ENCODE peak calls at places on chromosomes 6 and 20, in four cellular contexts. One of them, this sample, is unnamed.

GRCh38 chr20:22341508-22341907 is 242.9 kb downstream of the FOXA2 start:
- DNase-seq in transverse colon: no peak
- DNase-seq in HCT116: peak; percentile 23
- DNase-seq in suprapubic skin: no peak
- DNase-seq in this sample: no peak

GRCh38 chr6:52595000-52595795 is 18.3 kb upstream of the TRAM2 start:
- DNase-seq in HCT116: no peak
- DNase-seq in transverse colon: peak; percentile 56
- DNase-seq in suprapubic skin: no peak
- DNase-seq in this sample: peak; percentile 67

GRCh38 chr6:32271427-32271826 is 47.6 kb upstream of the NOTCH4 start:
- DNase-seq in HCT116: no peak
- DNase-seq in suprapubic skin: no peak
- DNase-seq in transverse colon: no peak
- DNase-seq in this sample: no peak

GRCh38 chr20:10565191-10565921 is 108.4 kb downstream of the JAG1 start:
- DNase-seq in HCT116: no peak
- DNase-seq in suprapubic skin: no peak
- DNase-seq in transverse colon: no peak
- DNase-seq in this sample: no peak

GRCh38 chr6:158417760-158418098 is 105.5 kb downstream of the TULP4 start:
- DNase-seq in transverse colon: no peak
- DNase-seq in suprapubic skin: no peak
- DNase-seq in HCT116: no peak
- DNase-seq in this sample: no peak

GRCh38 chr6:154139894-154140293 is 100.9 kb downstream of the OPRM1 start:
- DNase-seq in HCT116: no peak
- DNase-seq in suprapubic skin: no peak
- DNase-seq in transverse colon: no peak
- DNase-seq in this sample: no peak

GRCh38 chr6:108660251-108660650 is 99.5 kb downstream of the FOXO3 start:
- DNase-seq in HCT116: no peak
- DNase-seq in transverse colon: no peak
- DNase-seq in suprapubic skin: no peak
- DNase-seq in this sample: no peak

GRCh38 chr6:15626878-15627683 is 35.7 kb downstream of the DTNBP1 start:
- DNase-seq in transverse colon: no peak
- DNase-seq in HCT116: no peak
- DNase-seq in suprapubic skin: no peak
- DNase-seq in this sample: no peak

GRCh38 chr6:39664173-39664572 is 61.0 kb downstream of the KIF6 start:
- DNase-seq in transverse colon: no peak
- DNase-seq in HCT116: no peak
- DNase-seq in suprapubic skin: no peak
- DNase-seq in this sample: no peak

GRCh38 chr6:163193326-163193725 is 221.2 kb upstream of the QKI start:
- DNase-seq in suprapubic skin: no peak
- DNase-seq in transverse colon: no peak
- DNase-seq in HCT116: no peak
- DNase-seq in this sample: no peak

GRCh38 chr6:54758340-54758739 is 88.2 kb upstream of the FAM83B start:
- DNase-seq in HCT116: no peak
- DNase-seq in transverse colon: no peak
- DNase-seq in suprapubic skin: no peak
- DNase-seq in this sample: no peak

GRCh38 chr6:161406633-161407032 is 132.8 kb upstream of the AGPAT4 start:
- DNase-seq in suprapubic skin: no peak
- DNase-seq in HCT116: peak; percentile 39
- DNase-seq in transverse colon: no peak
- DNase-seq in this sample: no peak

GRCh38 chr6:156617376-156617775 is 159.8 kb upstream of the ARID1B start:
- DNase-seq in transverse colon: peak; percentile 82
- DNase-seq in suprapubic skin: no peak
- DNase-seq in HCT116: no peak
- DNase-seq in this sample: no peak

GRCh38 chr20:3797592-3798404 is 1.7 kb downstream of the CDC25B start:
- DNase-seq in transverse colon: peak; percentile 65
- DNase-seq in HCT116: no peak
- DNase-seq in suprapubic skin: no peak
- DNase-seq in this sample: peak; percentile 93

GRCh38 chr6:303948-304558 is 11.8 kb downstream of the DUSP22 start:
- DNase-seq in transverse colon: no peak
- DNase-seq in suprapubic skin: no peak
- DNase-seq in HCT116: no peak
- DNase-seq in this sample: no peak

GRCh38 chr6:3454206-3455016 is 2.4 kb downstream of the SLC22A23 start:
- DNase-seq in transverse colon: no peak
- DNase-seq in HCT116: no peak
- DNase-seq in suprapubic skin: no peak
- DNase-seq in this sample: no peak

GRCh38 chr6:125791151-125791819 is 525 bp downstream of the NCOA7 start:
- DNase-seq in suprapubic skin: no peak
- DNase-seq in transverse colon: peak; percentile 46
- DNase-seq in HCT116: no peak
- DNase-seq in this sample: no peak

GRCh38 chr6:15602144-15602543 is 60.7 kb downstream of the DTNBP1 start:
- DNase-seq in transverse colon: no peak
- DNase-seq in suprapubic skin: no peak
- DNase-seq in HCT116: no peak
- DNase-seq in this sample: no peak

DNA sequence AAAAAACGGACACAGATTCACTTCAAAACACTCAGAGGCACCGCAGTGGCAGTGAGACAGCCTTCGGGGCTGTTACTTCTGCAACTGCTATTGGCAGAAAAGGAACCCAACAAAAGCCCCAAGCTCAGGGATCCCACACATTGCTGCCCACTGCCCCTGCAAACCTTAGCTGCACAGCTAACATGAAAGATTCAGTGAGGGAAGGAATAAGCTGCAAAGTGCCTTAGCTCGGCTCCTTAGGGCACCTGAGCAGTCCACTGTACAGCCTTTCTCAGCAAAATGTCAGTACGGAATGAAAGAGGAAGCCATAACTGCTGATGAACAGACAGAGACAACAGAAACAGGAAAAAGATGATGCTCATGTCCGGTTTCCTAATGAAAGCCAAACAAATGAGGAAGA is 179.8 kb upstream of the SHLD1 start:
- DNase-seq in suprapubic skin: no peak
- DNase-seq in HCT116: no peak
- DNase-seq in transverse colon: no peak
- DNase-seq in this sample: no peak
- H3K27ac ChIP-seq in suprapubic skin: no peak overlapping the region
- H3K27ac ChIP-seq in HCT116: no peak overlapping the region
- H3K27ac ChIP-seq in transverse colon: peak overlapping the region; percentile 49
- H3K27ac ChIP-seq in this sample: no peak overlapping the region

DNA sequence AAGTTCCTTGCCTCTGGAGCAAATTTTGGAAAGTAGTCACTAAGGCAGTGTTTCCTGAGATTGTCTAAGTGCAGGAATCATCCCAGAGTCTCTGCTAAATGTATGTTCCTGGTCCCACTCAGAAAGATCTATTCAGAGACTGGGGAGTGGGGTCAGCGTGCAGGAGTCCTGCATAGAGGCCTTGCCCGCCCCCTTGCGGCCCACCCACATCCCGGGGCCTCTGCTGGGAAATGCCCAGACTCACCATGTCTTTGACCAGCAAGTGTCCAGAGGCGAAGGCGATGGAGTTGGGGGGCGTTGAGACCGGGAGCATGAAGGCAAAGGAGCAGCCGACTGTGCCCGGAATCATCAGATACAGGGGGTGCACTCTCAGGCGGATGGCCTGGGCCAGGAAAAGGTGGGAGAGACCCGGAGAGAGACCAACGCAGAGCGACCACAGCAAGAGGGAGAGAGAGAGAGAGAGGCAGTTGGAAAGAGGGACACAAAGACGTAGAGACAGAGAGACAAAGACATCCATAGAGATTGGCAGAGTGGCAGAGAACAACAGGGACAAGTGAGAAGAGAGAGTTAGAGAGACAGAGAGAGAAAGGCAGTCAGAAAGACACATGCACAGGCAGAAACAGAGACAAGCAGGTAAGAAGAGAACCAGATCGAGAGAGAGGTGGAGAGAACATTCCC is 12.9 kb upstream of the OCSTAMP start:
- DNase-seq in transverse colon: no peak
- DNase-seq in suprapubic skin: no peak
- DNase-seq in HCT116: no peak
- DNase-seq in this sample: no peak
- TF ChIP-seq CTCF in transverse colon: no peak
- TF ChIP-seq CTCF in suprapubic skin: no peak
- TF ChIP-seq CTCF in HCT116: no peak
- TF ChIP-seq CTCF in this sample: no peak

DNA sequence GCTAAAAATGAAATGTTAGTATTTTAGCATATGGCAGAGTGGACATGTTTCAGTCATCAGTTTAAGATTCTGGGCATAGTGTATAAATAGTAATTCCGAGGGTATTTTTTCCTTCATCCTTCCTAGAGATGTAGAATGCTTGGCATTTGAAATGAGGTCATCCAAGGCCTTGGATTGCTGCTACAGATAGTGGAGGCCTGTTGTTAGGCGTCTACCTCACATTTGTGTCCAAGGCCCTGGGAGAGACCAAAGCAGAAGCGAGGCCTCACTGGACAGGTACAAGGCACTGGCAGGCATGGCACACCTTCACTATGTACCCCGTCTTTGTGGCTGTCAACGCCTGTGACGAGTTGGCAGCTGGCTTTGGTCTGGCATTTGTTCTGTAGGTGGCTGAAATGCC is 58.0 kb downstream of the DTD1 start:
- DNase-seq in HCT116: no peak
- DNase-seq in suprapubic skin: no peak
- DNase-seq in transverse colon: no peak
- DNase-seq in this sample: no peak
- TF ChIP-seq POLR2A in HCT116: no peak
- TF ChIP-seq POLR2A in suprapubic skin: no peak
- TF ChIP-seq POLR2A in transverse colon: no peak
- TF ChIP-seq POLR2A in this sample: no peak

GRCh38 chr6:167855825-167856425 is 29.2 kb downstream of the AFDN start:
- DNase-seq in HCT116: peak; percentile 19
- DNase-seq in suprapubic skin: no peak
- DNase-seq in transverse colon: no peak
- DNase-seq in this sample: no peak
- H3K27ac ChIP-seq in HCT116: no peak overlapping the region
- H3K27ac ChIP-seq in suprapubic skin: no peak overlapping the region
- H3K27ac ChIP-seq in transverse colon: peak overlapping the region; percentile 64
- H3K27ac ChIP-seq in this sample: no peak overlapping the region

GRCh38 chr6:36873115-36873514 is 1.5 kb downstream of the PPIL1 start:
- DNase-seq in HCT116: no peak
- DNase-seq in suprapubic skin: no peak
- DNase-seq in transverse colon: no peak
- DNase-seq in this sample: no peak

GRCh38 chr6:36874016-36874442 is 574 bp downstream of the PPIL1 start:
- DNase-seq in HCT116: no peak
- DNase-seq in suprapubic skin: no peak
- DNase-seq in transverse colon: peak; percentile 25
- DNase-seq in this sample: no peak

GRCh38 chr6:36873612-36874011 is 991 bp downstream of the PPIL1 start:
- DNase-seq in HCT116: no peak
- DNase-seq in transverse colon: no peak
- DNase-seq in suprapubic skin: no peak
- DNase-seq in this sample: no peak

GRCh38 chr6:36875250-36875633 is 639 bp upstream of the PPIL1 start:
- DNase-seq in suprapubic skin: no peak
- DNase-seq in HCT116: no peak
- DNase-seq in transverse colon: no peak
- DNase-seq in this sample: no peak

DNA sequence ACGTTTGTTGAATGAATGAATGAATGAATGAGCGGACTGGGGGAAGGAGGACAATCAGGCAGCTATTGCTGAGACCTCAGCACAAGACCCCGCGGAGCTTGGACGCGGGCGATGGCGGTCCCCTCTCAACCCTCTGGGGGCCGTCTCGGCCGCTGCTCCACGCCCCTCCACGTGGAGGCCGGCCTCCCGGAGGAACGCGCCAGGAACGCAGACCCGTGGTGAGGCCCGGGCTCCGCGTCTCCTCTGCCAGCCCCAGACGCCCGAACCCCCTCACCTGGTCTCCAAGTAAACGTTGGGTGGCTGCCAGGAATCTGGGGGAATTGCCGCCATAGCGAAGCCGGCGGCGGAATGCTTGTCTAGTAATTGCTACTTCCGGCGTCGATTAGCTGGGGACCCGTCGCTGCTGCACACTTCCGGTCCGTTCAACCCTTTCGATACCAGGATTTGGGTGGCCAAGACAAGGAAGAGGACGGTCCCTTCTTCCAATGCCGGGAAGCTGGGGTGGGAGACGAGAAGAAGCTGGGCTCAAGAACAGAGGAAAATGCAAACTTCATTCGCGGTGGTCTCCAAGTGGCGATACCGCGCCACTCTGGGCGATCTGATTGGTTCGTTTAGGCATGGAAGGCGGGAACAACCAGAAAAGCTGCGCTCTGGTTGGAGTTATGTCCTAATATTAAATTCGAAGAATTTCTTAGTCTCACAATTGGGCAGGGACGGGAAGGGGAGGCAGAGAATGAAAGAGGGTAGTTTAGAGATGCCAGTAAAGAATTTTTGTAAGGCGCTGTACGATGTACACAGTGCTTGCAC is at the start of gene PPIL1:
- DNase-seq in HCT116: peak; percentile 88
- DNase-seq in suprapubic skin: peak; percentile 94
- DNase-seq in transverse colon: peak; percentile 83
- DNase-seq in this sample: no peak
- TF ChIP-seq CTCF in HCT116: no peak
- TF ChIP-seq CTCF in suprapubic skin: no peak
- TF ChIP-seq CTCF in transverse colon: no peak
- TF ChIP-seq CTCF in this sample: peak; percentile 4

DNA sequence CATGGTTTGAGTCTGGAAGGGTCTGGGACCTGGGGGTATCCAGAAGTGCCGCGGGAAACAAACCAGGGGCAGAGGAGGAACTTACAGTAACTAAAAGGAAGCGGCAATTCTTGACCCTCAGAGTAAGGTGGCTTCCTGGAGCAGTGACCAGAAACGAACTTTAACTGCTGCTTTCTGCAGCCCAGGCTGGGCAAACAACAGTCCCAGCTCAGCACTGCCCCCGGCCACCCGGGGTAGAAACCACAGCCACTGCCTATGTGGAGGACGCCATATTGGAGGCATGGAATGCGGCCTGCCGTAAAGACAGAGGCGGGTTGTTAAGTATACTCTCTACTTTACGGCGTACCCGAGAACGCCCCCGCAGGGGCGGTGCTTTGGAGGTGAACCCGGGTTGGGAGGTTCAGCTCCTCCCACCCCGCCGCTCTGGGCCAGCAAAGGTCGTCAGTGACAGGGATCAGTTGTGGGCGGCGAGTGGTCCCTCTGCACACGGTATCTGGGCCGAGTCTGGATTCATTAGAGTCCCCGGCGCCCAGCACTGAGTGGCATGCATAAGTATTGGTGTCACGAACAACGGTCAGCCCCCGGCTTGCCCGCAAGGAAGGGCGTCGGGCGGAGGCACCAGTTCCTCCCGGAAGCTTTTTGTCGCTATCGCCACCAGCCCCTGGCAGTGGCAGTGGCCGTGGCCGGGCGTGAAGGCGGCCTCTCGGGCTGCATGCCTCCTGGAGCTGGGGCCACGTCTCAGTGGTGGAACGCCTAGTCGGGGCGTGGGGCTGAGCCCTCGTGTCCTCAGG is at the start of gene PDSS2:
- DNase-seq in transverse colon: peak; percentile 99
- DNase-seq in suprapubic skin: peak; percentile 97
- DNase-seq in HCT116: peak; percentile 91
- DNase-seq in this sample: peak; percentile 96
- TF ChIP-seq POLR2A in transverse colon: peak; percentile 91
- TF ChIP-seq POLR2A in suprapubic skin: peak; percentile 37
- TF ChIP-seq POLR2A in HCT116: peak; percentile 87
- TF ChIP-seq POLR2A in this sample: no peak